ENCODE peak calls at places on chromosome 7, in five cellular contexts. One of them, this sample, is unnamed.

GRCh38 chr7:93148135-93148534 is at the start of gene SAMD9L:
- DNase-seq in A549: peak
- DNase-seq in upper lobe of left lung: no peak
- DNase-seq in SK-N-SH: no peak
- DNase-seq in transverse colon: no peak
- DNase-seq in this sample: no peak

GRCh38 chr7:133645870-133646492 is 393.1 kb downstream of the EXOC4 start:
- DNase-seq in SK-N-SH: no peak
- DNase-seq in A549: no peak
- DNase-seq in transverse colon: no peak
- DNase-seq in upper lobe of left lung: no peak
- DNase-seq in this sample: no peak

GRCh38 chr7:585229-585711 is 65.6 kb upstream of the PDGFA start:
- DNase-seq in upper lobe of left lung: no peak
- DNase-seq in transverse colon: no peak
- DNase-seq in A549: no peak
- DNase-seq in SK-N-SH: no peak
- DNase-seq in this sample: no peak

GRCh38 chr7:39073432-39073831 is 95.7 kb downstream of the POU6F2 start:
- DNase-seq in A549: no peak
- DNase-seq in upper lobe of left lung: peak
- DNase-seq in SK-N-SH: no peak
- DNase-seq in transverse colon: no peak
- DNase-seq in this sample: no peak

GRCh38 chr7:1555046-1555812 is 776 bp downstream of the TMEM184A start:
- DNase-seq in A549: peak
- DNase-seq in upper lobe of left lung: no peak
- DNase-seq in SK-N-SH: peak
- DNase-seq in transverse colon: peak
- DNase-seq in this sample: peak

GRCh38 chr7:84195295-84196006 is 862 bp upstream of the SEMA3A start:
- DNase-seq in SK-N-SH: no peak
- DNase-seq in transverse colon: no peak
- DNase-seq in upper lobe of left lung: no peak
- DNase-seq in A549: no peak
- DNase-seq in this sample: no peak

GRCh38 chr7:147775564-147775963 is 815.0 kb upstream of the C7orf33 start:
- DNase-seq in transverse colon: no peak
- DNase-seq in SK-N-SH: peak
- DNase-seq in A549: no peak
- DNase-seq in upper lobe of left lung: no peak
- DNase-seq in this sample: no peak

GRCh38 chr7:94452257-94452656 is 57.4 kb upstream of the CASD1 start:
- DNase-seq in A549: no peak
- DNase-seq in transverse colon: no peak
- DNase-seq in SK-N-SH: no peak
- DNase-seq in upper lobe of left lung: peak
- DNase-seq in this sample: no peak

GRCh38 chr7:117682681-117683385 is 190.4 kb downstream of the CTTNBP2 start:
- DNase-seq in transverse colon: peak
- DNase-seq in upper lobe of left lung: peak
- DNase-seq in A549: peak
- DNase-seq in SK-N-SH: no peak
- DNase-seq in this sample: no peak

GRCh38 chr7:131591674-131592328 is 35.4 kb upstream of the PODXL start:
- DNase-seq in transverse colon: no peak
- DNase-seq in upper lobe of left lung: no peak
- DNase-seq in A549: no peak
- DNase-seq in SK-N-SH: peak
- DNase-seq in this sample: no peak

GRCh38 chr7:22442887-22443369 is 57.1 kb downstream of the STEAP1B start:
- DNase-seq in transverse colon: no peak
- DNase-seq in upper lobe of left lung: no peak
- DNase-seq in A549: no peak
- DNase-seq in SK-N-SH: no peak
- DNase-seq in this sample: no peak

GRCh38 chr7:100543586-100543985 is 4.6 kb downstream of the AGFG2 start:
- DNase-seq in A549: no peak
- DNase-seq in SK-N-SH: no peak
- DNase-seq in upper lobe of left lung: no peak
- DNase-seq in transverse colon: no peak
- DNase-seq in this sample: no peak

GRCh38 chr7:122217125-122217524 is 73.1 kb upstream of the AASS start:
- DNase-seq in SK-N-SH: no peak
- DNase-seq in upper lobe of left lung: no peak
- DNase-seq in A549: no peak
- DNase-seq in transverse colon: no peak
- DNase-seq in this sample: no peak

GRCh38 chr7:99365318-99366141 is 9.0 kb upstream of the ARPC1B start:
- DNase-seq in upper lobe of left lung: peak
- DNase-seq in SK-N-SH: peak
- DNase-seq in A549: peak
- DNase-seq in transverse colon: peak
- DNase-seq in this sample: no peak

GRCh38 chr7:111229951-111230350 is 139.0 kb downstream of the LRRN3 start:
- DNase-seq in SK-N-SH: no peak
- DNase-seq in transverse colon: no peak
- DNase-seq in upper lobe of left lung: no peak
- DNase-seq in A549: peak
- DNase-seq in this sample: no peak

GRCh38 chr7:73707045-73707631 is 12.3 kb downstream of the STX1A start:
- DNase-seq in A549: peak
- DNase-seq in SK-N-SH: peak
- DNase-seq in upper lobe of left lung: peak
- DNase-seq in transverse colon: peak
- DNase-seq in this sample: no peak

GRCh38 chr7:81714306-81714705 is 55.5 kb downstream of the HGF start:
- DNase-seq in transverse colon: no peak
- DNase-seq in SK-N-SH: no peak
- DNase-seq in A549: no peak
- DNase-seq in upper lobe of left lung: no peak
- DNase-seq in this sample: no peak

GRCh38 chr7:85286449-85286848 is 99.6 kb upstream of the SEMA3D start:
- DNase-seq in SK-N-SH: no peak
- DNase-seq in upper lobe of left lung: no peak
- DNase-seq in transverse colon: no peak
- DNase-seq in A549: no peak
- DNase-seq in this sample: no peak

GRCh38 chr7:93622036-93622714 is 47.7 kb upstream of the CALCR start:
- DNase-seq in SK-N-SH: peak
- DNase-seq in transverse colon: no peak
- DNase-seq in upper lobe of left lung: no peak
- DNase-seq in A549: peak
- DNase-seq in this sample: no peak

GRCh38 chr7:2409745-2410414 is 6.5 kb downstream of the CHST12 start:
- DNase-seq in SK-N-SH: peak
- DNase-seq in transverse colon: no peak
- DNase-seq in upper lobe of left lung: no peak
- DNase-seq in A549: no peak
- DNase-seq in this sample: no peak

GRCh38 chr7:93117327-93117726 is 452 bp downstream of the SAMD9 start:
- DNase-seq in A549: no peak
- DNase-seq in SK-N-SH: no peak
- DNase-seq in transverse colon: no peak
- DNase-seq in upper lobe of left lung: no peak
- DNase-seq in this sample: no peak

GRCh38 chr7:128003179-128003578 is 28.1 kb downstream of the LRRC4 start:
- DNase-seq in transverse colon: no peak
- DNase-seq in upper lobe of left lung: no peak
- DNase-seq in A549: no peak
- DNase-seq in SK-N-SH: no peak
- DNase-seq in this sample: no peak

GRCh38 chr7:32774411-32774970 is 117.1 kb downstream of the KBTBD2 start:
- DNase-seq in A549: no peak
- DNase-seq in SK-N-SH: no peak
- DNase-seq in transverse colon: no peak
- DNase-seq in upper lobe of left lung: no peak
- DNase-seq in this sample: no peak

GRCh38 chr7:131890191-131890590 is 333.8 kb upstream of the PODXL start:
- DNase-seq in SK-N-SH: no peak
- DNase-seq in upper lobe of left lung: no peak
- DNase-seq in transverse colon: no peak
- DNase-seq in A549: no peak
- DNase-seq in this sample: no peak

GRCh38 chr7:28623863-28624262 is 211.5 kb downstream of the CREB5 start:
- DNase-seq in transverse colon: no peak
- DNase-seq in A549: peak
- DNase-seq in SK-N-SH: peak
- DNase-seq in upper lobe of left lung: no peak
- DNase-seq in this sample: no peak

GRCh38 chr7:101618207-101618839 is 10.8 kb downstream of the MYL10 start:
- DNase-seq in SK-N-SH: no peak
- DNase-seq in A549: no peak
- DNase-seq in upper lobe of left lung: no peak
- DNase-seq in transverse colon: no peak
- DNase-seq in this sample: no peak

GRCh38 chr7:127802845-127803244 is 150.9 kb downstream of the SND1 start:
- DNase-seq in A549: no peak
- DNase-seq in SK-N-SH: no peak
- DNase-seq in upper lobe of left lung: no peak
- DNase-seq in transverse colon: no peak
- DNase-seq in this sample: no peak

GRCh38 chr7:50369408-50370026 is 65.0 kb downstream of the IKZF1 start:
- DNase-seq in transverse colon: no peak
- DNase-seq in upper lobe of left lung: no peak
- DNase-seq in SK-N-SH: peak
- DNase-seq in A549: peak
- DNase-seq in this sample: no peak

DNA sequence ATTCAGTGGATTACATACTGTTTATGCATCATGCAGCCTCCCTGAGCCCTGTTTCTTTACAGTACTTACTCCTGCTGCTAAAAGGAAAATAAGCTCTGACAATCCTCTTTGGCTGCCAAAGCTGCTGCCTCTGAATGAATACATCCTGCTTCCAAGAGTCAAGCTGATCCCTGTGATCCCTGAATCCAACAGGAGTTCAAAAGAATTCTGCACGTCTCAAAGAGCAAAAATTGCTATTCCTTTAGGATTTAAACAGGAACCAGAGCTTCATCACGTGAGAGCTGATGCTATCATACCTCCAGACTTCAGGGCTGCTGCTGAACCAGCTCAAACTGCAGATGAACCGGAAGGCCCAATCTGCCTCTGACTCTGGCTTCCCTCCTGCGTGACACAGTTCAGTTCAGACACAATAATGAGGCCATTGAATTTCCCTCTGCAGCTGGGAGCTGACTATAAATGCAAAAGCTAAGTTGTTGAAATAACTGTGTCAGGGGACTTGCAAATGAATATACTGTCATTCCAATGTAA is 851.0 kb upstream of the PHF14 start:
- DNase-seq in A549: no peak
- DNase-seq in SK-N-SH: peak
- DNase-seq in transverse colon: no peak
- DNase-seq in upper lobe of left lung: no peak
- DNase-seq in this sample: no peak
- H3K27ac ChIP-seq in A549: no peak
- H3K27ac ChIP-seq in SK-N-SH: peak
- H3K27ac ChIP-seq in transverse colon: no peak
- H3K27ac ChIP-seq in upper lobe of left lung: no peak
- H3K27ac ChIP-seq in this sample: no peak

DNA sequence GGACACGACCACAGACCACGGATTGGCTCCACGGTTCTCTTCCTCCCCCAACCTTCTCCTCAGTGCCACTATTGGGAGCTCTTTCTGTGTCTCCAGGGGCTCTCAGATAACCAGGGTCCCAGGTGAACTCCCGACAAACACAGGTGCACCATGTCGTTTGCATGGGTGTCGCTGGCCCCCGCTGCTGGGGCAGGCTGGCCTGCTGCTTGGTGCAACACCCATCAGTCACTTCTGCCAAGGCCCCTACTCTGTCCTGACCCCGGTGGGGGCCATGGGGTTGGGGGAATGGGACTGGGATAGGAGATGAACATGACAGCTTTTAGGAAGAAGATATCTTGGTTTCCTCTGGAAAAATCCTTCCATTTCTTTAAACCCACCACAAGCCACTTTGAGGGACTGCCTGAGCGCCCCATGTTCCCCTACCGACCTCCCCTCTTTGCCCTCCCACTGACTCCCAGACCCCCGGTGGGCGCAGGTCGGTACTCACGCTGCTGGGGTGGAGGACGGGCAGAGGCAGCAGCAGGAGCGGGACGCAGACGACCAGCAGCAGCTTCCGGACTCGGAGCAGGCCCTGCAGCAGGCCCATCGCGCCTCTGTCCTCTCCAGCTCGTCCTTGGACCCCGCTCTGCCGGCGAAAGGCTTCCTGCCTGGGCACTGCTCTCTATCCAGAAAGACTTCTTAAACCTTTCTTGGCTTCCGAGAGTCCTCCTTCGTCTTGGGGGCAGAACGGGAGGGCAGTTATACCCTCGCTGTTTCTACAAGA is 894 bp downstream of the SLC13A4 start:
- DNase-seq in transverse colon: no peak
- DNase-seq in A549: no peak
- DNase-seq in upper lobe of left lung: no peak
- DNase-seq in SK-N-SH: no peak
- DNase-seq in this sample: no peak
- TF ChIP-seq EP300 in transverse colon: no peak
- TF ChIP-seq EP300 in A549: no peak
- TF ChIP-seq EP300 in upper lobe of left lung: no peak
- TF ChIP-seq EP300 in SK-N-SH: no peak
- TF ChIP-seq EP300 in this sample: no peak

GRCh38 chr7:7181519-7182155 is 707 bp upstream of the C1GALT1 start:
- DNase-seq in transverse colon: peak
- DNase-seq in A549: peak
- DNase-seq in SK-N-SH: peak
- DNase-seq in upper lobe of left lung: peak
- DNase-seq in this sample: peak
- TF ChIP-seq CTCF in transverse colon: no peak
- TF ChIP-seq CTCF in A549: peak
- TF ChIP-seq CTCF in SK-N-SH: no peak
- TF ChIP-seq CTCF in upper lobe of left lung: no peak
- TF ChIP-seq CTCF in this sample: no peak

GRCh38 chr7:42740410-42740809 is 171.5 kb downstream of the C7orf25 start:
- DNase-seq in upper lobe of left lung: no peak
- DNase-seq in transverse colon: no peak
- DNase-seq in A549: no peak
- DNase-seq in SK-N-SH: no peak
- DNase-seq in this sample: no peak
- H3K27ac ChIP-seq in upper lobe of left lung: no peak
- H3K27ac ChIP-seq in transverse colon: no peak
- H3K27ac ChIP-seq in A549: no peak
- H3K27ac ChIP-seq in SK-N-SH: no peak
- H3K27ac ChIP-seq in this sample: no peak

GRCh38 chr7:20351901-20352300 is 21.2 kb downstream of the ITGB8 start:
- DNase-seq in transverse colon: no peak
- DNase-seq in upper lobe of left lung: no peak
- DNase-seq in SK-N-SH: no peak
- DNase-seq in A549: peak
- DNase-seq in this sample: no peak
- TF ChIP-seq EP300 in transverse colon: no peak
- TF ChIP-seq EP300 in upper lobe of left lung: no peak
- TF ChIP-seq EP300 in SK-N-SH: no peak
- TF ChIP-seq EP300 in A549: peak
- TF ChIP-seq EP300 in this sample: no peak

This sample was measured in ovary.